ENCODE peak calls at places on chromosome 20, in seven cellular contexts. One of them, this sample, is unnamed.

GRCh38 chr20:891121-892080 is 24.7 kb downstream of the ANGPT4 start:
- DNase-seq in uterus: peak
- DNase-seq in CD8-positive, alpha-beta T cell: no peak
- DNase-seq in gastrocnemius medialis: peak
- DNase-seq in ovary: peak
- DNase-seq in effector memory CD4-positive, alpha-beta T cell: no peak
- DNase-seq in heart right ventricle: peak
- DNase-seq in this sample: no peak

GRCh38 chr20:24582373-24583168 is 113.1 kb downstream of the SYNDIG1 start:
- DNase-seq in gastrocnemius medialis: no peak
- DNase-seq in effector memory CD4-positive, alpha-beta T cell: no peak
- DNase-seq in uterus: no peak
- DNase-seq in ovary: no peak
- DNase-seq in heart right ventricle: no peak
- DNase-seq in CD8-positive, alpha-beta T cell: no peak
- DNase-seq in this sample: no peak

GRCh38 chr20:25250508-25250907 is 2.6 kb downstream of the PYGB start:
- DNase-seq in CD8-positive, alpha-beta T cell: no peak
- DNase-seq in gastrocnemius medialis: no peak
- DNase-seq in ovary: no peak
- DNase-seq in uterus: no peak
- DNase-seq in heart right ventricle: no peak
- DNase-seq in effector memory CD4-positive, alpha-beta T cell: no peak
- DNase-seq in this sample: no peak

GRCh38 chr20:59933296-59933848 is at the start of gene SYCP2:
- DNase-seq in uterus: peak
- DNase-seq in heart right ventricle: peak
- DNase-seq in ovary: peak
- DNase-seq in effector memory CD4-positive, alpha-beta T cell: peak
- DNase-seq in CD8-positive, alpha-beta T cell: peak
- DNase-seq in gastrocnemius medialis: peak
- DNase-seq in this sample: no peak

GRCh38 chr20:8527998-8528397 is 395.9 kb downstream of the PLCB1 start:
- DNase-seq in effector memory CD4-positive, alpha-beta T cell: no peak
- DNase-seq in CD8-positive, alpha-beta T cell: no peak
- DNase-seq in gastrocnemius medialis: no peak
- DNase-seq in heart right ventricle: no peak
- DNase-seq in ovary: no peak
- DNase-seq in uterus: no peak
- DNase-seq in this sample: no peak

GRCh38 chr20:10447028-10447427 is 11.9 kb downstream of the SLX4IP start:
- DNase-seq in ovary: no peak
- DNase-seq in uterus: no peak
- DNase-seq in gastrocnemius medialis: no peak
- DNase-seq in effector memory CD4-positive, alpha-beta T cell: peak
- DNase-seq in CD8-positive, alpha-beta T cell: peak
- DNase-seq in heart right ventricle: no peak
- DNase-seq in this sample: no peak

GRCh38 chr20:62120990-62121775 is 1.1 kb upstream of the LSM14B start:
- DNase-seq in CD8-positive, alpha-beta T cell: no peak
- DNase-seq in gastrocnemius medialis: peak
- DNase-seq in effector memory CD4-positive, alpha-beta T cell: no peak
- DNase-seq in uterus: peak
- DNase-seq in heart right ventricle: no peak
- DNase-seq in ovary: no peak
- DNase-seq in this sample: no peak

GRCh38 chr20:57002066-57002570 is 264.3 kb downstream of the BMP7 start:
- DNase-seq in heart right ventricle: no peak
- DNase-seq in effector memory CD4-positive, alpha-beta T cell: no peak
- DNase-seq in ovary: no peak
- DNase-seq in CD8-positive, alpha-beta T cell: no peak
- DNase-seq in gastrocnemius medialis: no peak
- DNase-seq in uterus: no peak
- DNase-seq in this sample: no peak

GRCh38 chr20:39105551-39105950 is 143.4 kb downstream of the DHX35 start:
- DNase-seq in CD8-positive, alpha-beta T cell: no peak
- DNase-seq in effector memory CD4-positive, alpha-beta T cell: no peak
- DNase-seq in ovary: no peak
- DNase-seq in gastrocnemius medialis: no peak
- DNase-seq in heart right ventricle: no peak
- DNase-seq in uterus: no peak
- DNase-seq in this sample: no peak

GRCh38 chr20:10332656-10333421 is 101.2 kb downstream of the MKKS start:
- DNase-seq in gastrocnemius medialis: no peak
- DNase-seq in heart right ventricle: no peak
- DNase-seq in uterus: no peak
- DNase-seq in CD8-positive, alpha-beta T cell: no peak
- DNase-seq in ovary: no peak
- DNase-seq in effector memory CD4-positive, alpha-beta T cell: no peak
- DNase-seq in this sample: no peak

GRCh38 chr20:23186808-23187207 is 100.7 kb upstream of the CD93 start:
- DNase-seq in uterus: no peak
- DNase-seq in effector memory CD4-positive, alpha-beta T cell: no peak
- DNase-seq in gastrocnemius medialis: no peak
- DNase-seq in heart right ventricle: no peak
- DNase-seq in CD8-positive, alpha-beta T cell: no peak
- DNase-seq in ovary: no peak
- DNase-seq in this sample: no peak

GRCh38 chr20:41697861-41698559 is 79.8 kb upstream of the CHD6 start:
- DNase-seq in heart right ventricle: no peak
- DNase-seq in ovary: no peak
- DNase-seq in CD8-positive, alpha-beta T cell: no peak
- DNase-seq in effector memory CD4-positive, alpha-beta T cell: no peak
- DNase-seq in gastrocnemius medialis: no peak
- DNase-seq in uterus: no peak
- DNase-seq in this sample: no peak

GRCh38 chr20:34708621-34709043 is 4.5 kb downstream of the TP53INP2 start:
- DNase-seq in gastrocnemius medialis: peak
- DNase-seq in CD8-positive, alpha-beta T cell: peak
- DNase-seq in effector memory CD4-positive, alpha-beta T cell: peak
- DNase-seq in ovary: peak
- DNase-seq in uterus: peak
- DNase-seq in heart right ventricle: peak
- DNase-seq in this sample: no peak

GRCh38 chr20:33028875-33029274 is 2.6 kb upstream of the BPIFB6 start:
- DNase-seq in effector memory CD4-positive, alpha-beta T cell: no peak
- DNase-seq in heart right ventricle: no peak
- DNase-seq in ovary: no peak
- DNase-seq in uterus: no peak
- DNase-seq in CD8-positive, alpha-beta T cell: no peak
- DNase-seq in gastrocnemius medialis: no peak
- DNase-seq in this sample: no peak

GRCh38 chr20:36950432-36951197 is 893 bp downstream of the SAMHD1 start:
- DNase-seq in heart right ventricle: peak
- DNase-seq in uterus: peak
- DNase-seq in effector memory CD4-positive, alpha-beta T cell: peak
- DNase-seq in ovary: peak
- DNase-seq in CD8-positive, alpha-beta T cell: peak
- DNase-seq in gastrocnemius medialis: no peak
- DNase-seq in this sample: peak

GRCh38 chr20:39988991-39989390 is 700.0 kb downstream of the MAFB start:
- DNase-seq in heart right ventricle: no peak
- DNase-seq in effector memory CD4-positive, alpha-beta T cell: no peak
- DNase-seq in ovary: no peak
- DNase-seq in gastrocnemius medialis: no peak
- DNase-seq in CD8-positive, alpha-beta T cell: no peak
- DNase-seq in uterus: no peak
- DNase-seq in this sample: no peak

GRCh38 chr20:19961298-19961697 is 55.9 kb upstream of the NAA20 start:
- DNase-seq in uterus: no peak
- DNase-seq in gastrocnemius medialis: no peak
- DNase-seq in CD8-positive, alpha-beta T cell: no peak
- DNase-seq in ovary: no peak
- DNase-seq in effector memory CD4-positive, alpha-beta T cell: no peak
- DNase-seq in heart right ventricle: no peak
- DNase-seq in this sample: no peak

GRCh38 chr20:37764333-37764935 is 70.6 kb downstream of the CTNNBL1 start:
- DNase-seq in CD8-positive, alpha-beta T cell: no peak
- DNase-seq in heart right ventricle: no peak
- DNase-seq in ovary: no peak
- DNase-seq in gastrocnemius medialis: no peak
- DNase-seq in effector memory CD4-positive, alpha-beta T cell: no peak
- DNase-seq in uterus: no peak
- DNase-seq in this sample: no peak

GRCh38 chr20:57880155-57880648 is 170.4 kb upstream of the PMEPA1 start:
- DNase-seq in heart right ventricle: peak
- DNase-seq in gastrocnemius medialis: no peak
- DNase-seq in CD8-positive, alpha-beta T cell: no peak
- DNase-seq in uterus: peak
- DNase-seq in effector memory CD4-positive, alpha-beta T cell: no peak
- DNase-seq in ovary: peak
- DNase-seq in this sample: no peak

GRCh38 chr20:18009116-18009515 is 40.3 kb downstream of the MGME1 start:
- DNase-seq in uterus: no peak
- DNase-seq in CD8-positive, alpha-beta T cell: no peak
- DNase-seq in ovary: no peak
- DNase-seq in gastrocnemius medialis: no peak
- DNase-seq in effector memory CD4-positive, alpha-beta T cell: no peak
- DNase-seq in heart right ventricle: no peak
- DNase-seq in this sample: no peak

GRCh38 chr20:8246153-8246552 is 114.1 kb downstream of the PLCB1 start:
- DNase-seq in gastrocnemius medialis: no peak
- DNase-seq in ovary: no peak
- DNase-seq in effector memory CD4-positive, alpha-beta T cell: no peak
- DNase-seq in heart right ventricle: no peak
- DNase-seq in uterus: no peak
- DNase-seq in CD8-positive, alpha-beta T cell: no peak
- DNase-seq in this sample: no peak

DNA sequence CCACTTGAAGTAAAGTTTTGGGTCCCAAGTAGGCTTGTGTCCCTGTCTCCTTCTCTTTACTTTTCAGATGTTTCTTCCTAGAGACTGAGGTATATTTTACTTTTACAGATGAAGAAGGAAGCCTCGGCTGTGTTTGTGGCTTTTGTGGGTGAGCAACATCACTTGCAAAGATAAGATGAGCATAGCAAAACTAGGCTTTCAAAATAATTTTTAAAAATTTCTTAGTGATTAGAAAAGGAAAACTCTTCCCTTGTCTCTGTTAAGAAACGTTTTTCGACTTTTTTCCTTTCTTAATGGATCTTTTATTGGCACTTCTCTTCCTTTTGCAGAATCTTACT is 7.6 kb downstream of the PTPN1 start:
- DNase-seq in gastrocnemius medialis: no peak
- DNase-seq in ovary: no peak
- DNase-seq in heart right ventricle: no peak
- DNase-seq in CD8-positive, alpha-beta T cell: no peak
- DNase-seq in effector memory CD4-positive, alpha-beta T cell: no peak
- DNase-seq in uterus: no peak
- DNase-seq in this sample: no peak
- H3K27ac ChIP-seq in gastrocnemius medialis: no peak
- H3K27ac ChIP-seq in ovary: no peak
- H3K27ac ChIP-seq in heart right ventricle: no peak
- H3K27ac ChIP-seq in CD8-positive, alpha-beta T cell: peak
- H3K27ac ChIP-seq in effector memory CD4-positive, alpha-beta T cell: peak
- H3K27ac ChIP-seq in uterus: peak
- H3K27ac ChIP-seq in this sample: peak

DNA sequence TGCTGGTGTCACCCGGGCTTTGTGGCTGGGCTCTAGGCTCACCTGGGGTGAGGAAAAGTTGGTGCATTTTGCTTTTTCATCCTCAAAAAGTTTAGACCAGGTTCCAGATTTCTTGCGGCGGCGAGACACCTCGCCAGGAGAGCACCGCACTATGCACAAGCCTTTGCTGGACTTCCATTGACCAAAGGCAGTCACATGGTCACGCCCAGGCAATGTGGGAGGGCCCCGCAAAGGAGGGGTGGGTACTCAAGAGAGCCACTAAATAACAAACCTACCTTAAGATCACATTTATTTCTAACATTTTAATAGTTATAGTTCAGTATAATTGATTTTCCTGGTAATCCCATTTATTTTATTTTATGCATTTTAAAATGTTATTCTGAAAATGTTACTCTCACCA is 3.0 kb upstream of the KIF16B start:
- DNase-seq in effector memory CD4-positive, alpha-beta T cell: no peak
- DNase-seq in gastrocnemius medialis: no peak
- DNase-seq in ovary: no peak
- DNase-seq in heart right ventricle: no peak
- DNase-seq in CD8-positive, alpha-beta T cell: no peak
- DNase-seq in uterus: no peak
- DNase-seq in this sample: no peak
- H3K27ac ChIP-seq in effector memory CD4-positive, alpha-beta T cell: no peak
- H3K27ac ChIP-seq in gastrocnemius medialis: peak
- H3K27ac ChIP-seq in ovary: no peak
- H3K27ac ChIP-seq in heart right ventricle: no peak
- H3K27ac ChIP-seq in CD8-positive, alpha-beta T cell: no peak
- H3K27ac ChIP-seq in uterus: no peak
- H3K27ac ChIP-seq in this sample: no peak

GRCh38 chr20:3011752-3012151 is 31.7 kb upstream of the GNRH2 start:
- DNase-seq in ovary: no peak
- DNase-seq in CD8-positive, alpha-beta T cell: no peak
- DNase-seq in heart right ventricle: no peak
- DNase-seq in gastrocnemius medialis: no peak
- DNase-seq in effector memory CD4-positive, alpha-beta T cell: no peak
- DNase-seq in uterus: no peak
- DNase-seq in this sample: no peak

GRCh38 chr20:3013771-3014170 is 29.7 kb upstream of the GNRH2 start:
- DNase-seq in ovary: no peak
- DNase-seq in uterus: no peak
- DNase-seq in heart right ventricle: no peak
- DNase-seq in CD8-positive, alpha-beta T cell: no peak
- DNase-seq in effector memory CD4-positive, alpha-beta T cell: no peak
- DNase-seq in gastrocnemius medialis: no peak
- DNase-seq in this sample: no peak

DNA sequence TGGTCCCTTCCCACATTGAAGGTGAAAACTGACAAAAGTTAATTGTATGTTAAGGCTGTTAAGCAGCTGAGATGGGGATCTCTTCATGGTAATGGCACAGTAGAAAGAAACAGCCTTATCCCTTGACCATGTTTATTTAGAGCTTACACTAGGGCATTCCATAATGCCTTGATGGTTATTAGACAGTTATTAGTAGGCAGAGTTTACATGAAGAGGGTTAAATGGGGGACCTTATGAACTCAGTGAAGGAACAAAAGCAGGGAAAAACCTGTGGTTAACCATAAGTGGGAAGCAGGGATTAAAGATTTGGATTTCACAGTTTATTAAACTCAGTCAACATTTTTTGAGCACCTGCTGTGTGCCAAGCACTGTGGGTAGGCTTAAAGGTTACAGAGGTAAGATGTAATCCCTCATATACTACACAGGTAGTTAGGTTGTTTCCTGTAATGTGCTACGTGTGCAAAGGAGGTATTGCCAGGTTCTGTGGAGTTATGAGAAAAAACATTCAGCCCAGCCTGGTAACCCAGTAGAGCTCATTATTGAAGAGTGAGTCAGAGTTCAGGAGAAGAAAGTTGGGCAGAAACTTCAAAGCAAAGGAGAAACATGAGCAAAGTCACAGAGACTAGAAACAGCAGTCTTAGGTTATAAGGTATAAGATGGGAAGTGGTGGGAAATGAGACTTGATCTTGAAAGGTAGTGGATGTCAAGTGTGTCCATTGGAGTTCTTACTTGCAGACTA is 32.3 kb upstream of the GNRH2 start:
- DNase-seq in ovary: no peak
- DNase-seq in effector memory CD4-positive, alpha-beta T cell: no peak
- DNase-seq in CD8-positive, alpha-beta T cell: no peak
- DNase-seq in gastrocnemius medialis: no peak
- DNase-seq in uterus: no peak
- DNase-seq in heart right ventricle: no peak
- DNase-seq in this sample: no peak
- H3K27ac ChIP-seq in ovary: no peak
- H3K27ac ChIP-seq in effector memory CD4-positive, alpha-beta T cell: no peak
- H3K27ac ChIP-seq in CD8-positive, alpha-beta T cell: no peak
- H3K27ac ChIP-seq in gastrocnemius medialis: no peak
- H3K27ac ChIP-seq in uterus: no peak
- H3K27ac ChIP-seq in heart right ventricle: no peak
- H3K27ac ChIP-seq in this sample: no peak

GRCh38 chr20:46195264-46196038 is 77.3 kb downstream of the CD40 start:
- DNase-seq in effector memory CD4-positive, alpha-beta T cell: no peak
- DNase-seq in CD8-positive, alpha-beta T cell: no peak
- DNase-seq in ovary: no peak
- DNase-seq in heart right ventricle: no peak
- DNase-seq in uterus: no peak
- DNase-seq in gastrocnemius medialis: peak
- DNase-seq in this sample: no peak
- H3K27ac ChIP-seq in effector memory CD4-positive, alpha-beta T cell: no peak
- H3K27ac ChIP-seq in CD8-positive, alpha-beta T cell: no peak
- H3K27ac ChIP-seq in ovary: no peak
- H3K27ac ChIP-seq in heart right ventricle: no peak
- H3K27ac ChIP-seq in uterus: no peak
- H3K27ac ChIP-seq in gastrocnemius medialis: no peak
- H3K27ac ChIP-seq in this sample: no peak

This sample was measured in SJSA1.